ENCODE peak calls at places on chromosome 16, in nine cellular contexts. J, N, W, Y, E, B, D, L and G are unnamed samples.

GRCh38 chr16:52383640-52384292 is 163.2 kb downstream of the TOX3 start:
- DNase-seq in J (no peak), N (no peak), W (no peak), Y (no peak), E (no peak), B (no peak), D (no peak), L (no peak), G (no peak)

GRCh38 chr16:29994613-29995329 is 646 bp downstream of the HIRIP3 start:
- DNase-seq in J (no peak), N (no peak), W (peak; percentile 78), Y (no peak), E (peak; percentile 82), B (peak; percentile 90), D (no peak), L (no peak), G (no peak)

GRCh38 chr16:63289834-63290460 is 1253.7 kb upstream of the CDH8 start:
- DNase-seq in J (peak; percentile 2), N (peak; percentile 46), W (peak; percentile 46), Y (peak; percentile 80), E (peak; percentile 60), B (peak; percentile 10), D (no peak), L (no peak), G (peak; percentile 25)

GRCh38 chr16:27427538-27427937 is 25.6 kb downstream of the IL21R start:
- DNase-seq in J (no peak), N (no peak), W (peak; percentile 19), Y (no peak), E (peak; percentile 5), B (no peak), D (peak; percentile 47), L (no peak), G (no peak)

GRCh38 chr16:5761592-5761991 is 664.0 kb upstream of the EEF2KMT start:
- DNase-seq in J (no peak), N (no peak), W (no peak), Y (no peak), E (no peak), B (no peak), D (no peak), L (no peak), G (no peak)

GRCh38 chr16:49273771-49274170 is 7.9 kb downstream of the CBLN1 start:
- DNase-seq in J (no peak), N (no peak), W (no peak), Y (no peak), E (no peak), B (no peak), D (no peak), L (no peak), G (no peak)

GRCh38 chr16:15765880-15766279 is 90.9 kb downstream of the MYH11 start:
- DNase-seq in J (no peak), N (peak; percentile 36), W (no peak), Y (peak; percentile 80), E (no peak), B (peak; percentile 45), D (no peak), L (peak; percentile 28), G (peak; percentile 57)

GRCh38 chr16:35744716-35745115 is 2285.3 kb downstream of the TP53TG3F start:
- DNase-seq in J (no peak), N (no peak), W (no peak), Y (no peak), E (no peak), B (no peak), D (peak; percentile 40), L (no peak), G (no peak)

GRCh38 chr16:2238396-2239230 is 2.4 kb downstream of the DNASE1L2 start:
- DNase-seq in J (no peak), N (no peak), W (no peak), Y (peak; percentile 45), E (no peak), B (no peak), D (no peak), L (no peak), G (no peak)

GRCh38 chr16:2237552-2238395 is 1.5 kb downstream of the DNASE1L2 start:
- DNase-seq in J (no peak), N (no peak), W (no peak), Y (peak; percentile 68), E (peak; percentile 67), B (no peak), D (no peak), L (no peak), G (no peak)

GRCh38 chr16:2235695-2236361 is 416 bp upstream of the DNASE1L2 start:
- DNase-seq in J (no peak), N (no peak), W (no peak), Y (no peak), E (no peak), B (no peak), D (no peak), L (no peak), G (no peak)

GRCh38 chr16:2236362-2237075 is at the start of gene DNASE1L2:
- DNase-seq in J (no peak), N (no peak), W (peak; percentile 47), Y (peak; percentile 68), E (peak; percentile 70), B (no peak), D (no peak), L (no peak), G (peak; percentile 50)

DNA sequence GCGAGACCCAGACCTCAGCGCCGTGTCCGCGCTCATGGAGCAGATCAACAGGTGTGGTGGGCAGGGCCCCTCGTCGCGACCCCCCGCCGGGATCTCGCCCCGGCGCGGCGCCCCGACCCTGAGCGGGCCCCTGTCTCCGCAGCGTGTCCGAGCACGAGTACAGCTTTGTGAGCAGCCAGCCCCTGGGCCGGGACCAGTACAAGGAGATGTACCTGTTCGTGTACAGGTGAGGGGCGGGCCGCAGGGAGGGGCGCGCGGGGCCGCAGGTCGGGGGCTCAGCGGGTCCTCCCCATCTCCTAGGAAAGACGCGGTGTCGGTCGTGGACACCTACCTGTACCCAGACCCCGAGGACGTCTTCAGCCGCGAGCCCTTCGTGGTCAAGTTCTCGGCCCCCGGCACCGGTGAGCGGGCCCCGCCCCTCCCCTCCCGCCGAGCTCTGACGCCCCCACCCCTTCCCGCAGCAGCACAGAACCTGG is 870 bp downstream of the DNASE1L2 start:
- DNase-seq in J (no peak), N (no peak), W (no peak), Y (no peak), E (peak; percentile 66), B (no peak), D (no peak), L (no peak), G (no peak)
- TF ChIP-seq POLR2AphosphoS5 in J (no peak), N (no peak), W (no peak), Y (no peak), E (no peak), B (no peak), D (no peak), L (no peak), G (no peak)

DNA sequence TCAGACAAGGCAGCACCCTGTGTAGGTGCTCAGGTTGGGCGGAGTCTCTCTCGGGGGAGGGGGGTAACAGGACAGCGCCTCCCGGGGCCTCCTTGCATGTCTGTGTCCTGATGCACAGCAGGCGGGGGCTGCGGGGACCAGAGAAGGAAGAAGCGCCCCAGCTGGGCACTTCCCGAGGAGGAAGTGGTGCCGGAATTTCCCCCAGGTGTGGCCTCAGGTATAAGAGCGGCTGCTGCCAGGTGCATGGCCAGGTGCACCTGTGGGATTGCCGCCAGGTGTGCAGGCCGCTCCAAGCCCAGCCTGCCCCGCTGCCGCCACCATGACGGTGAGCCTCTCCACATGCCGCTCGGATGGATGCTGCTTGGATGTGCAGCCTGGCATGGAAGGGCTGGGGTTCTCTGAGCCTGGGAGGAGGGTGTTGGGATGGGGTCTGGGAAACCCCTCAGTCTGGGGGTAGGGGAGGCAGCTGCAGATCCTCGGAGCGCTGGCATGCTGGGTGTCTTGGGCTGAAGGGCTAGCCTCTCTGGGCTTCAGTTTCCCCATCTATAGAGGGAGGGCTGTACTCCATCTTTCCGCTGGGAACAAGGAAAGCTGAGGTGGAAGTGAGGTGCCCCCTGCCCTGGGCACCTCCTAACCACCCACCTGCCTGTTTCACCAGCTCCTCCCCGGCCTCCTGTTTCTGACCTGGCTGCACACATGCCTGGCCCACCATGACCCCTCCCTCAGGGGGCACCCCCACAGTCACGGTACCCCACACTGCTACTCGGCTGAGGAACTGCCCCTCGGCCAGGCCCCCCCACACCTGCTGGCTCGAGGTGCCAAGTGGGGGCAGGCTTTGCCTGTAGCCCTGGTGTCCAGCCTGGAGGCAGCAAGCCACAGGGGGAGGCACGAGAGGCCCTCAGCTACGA is at the start of gene IL17C:
- DNase-seq in J (no peak), N (no peak), W (peak; percentile 83), Y (peak; percentile 80), E (no peak), B (peak; percentile 52), D (no peak), L (no peak), G (no peak)
- TF ChIP-seq POLR2AphosphoS5 in J (no peak), N (no peak), W (peak; percentile 28), Y (peak; percentile 42), E (no peak), B (no peak), D (no peak), L (no peak), G (no peak)

GRCh38 chr16:88706965-88707871 is 915 bp downstream of the CTU2 start:
- DNase-seq in J (no peak), N (no peak), W (no peak), Y (no peak), E (no peak), B (no peak), D (no peak), L (no peak), G (no peak)

GRCh38 chr16:88703486-88704309 is 2.5 kb downstream of the RNF166 start:
- DNase-seq in J (no peak), N (no peak), W (peak; percentile 43), Y (no peak), E (no peak), B (no peak), D (no peak), L (no peak), G (no peak)

GRCh38 chr16:88705746-88706287 is 391 bp downstream of the RNF166 start:
- DNase-seq in J (no peak), N (no peak), W (no peak), Y (no peak), E (no peak), B (no peak), D (no peak), L (no peak), G (no peak)

GRCh38 chr16:88705076-88705684 is 1.0 kb downstream of the RNF166 start:
- DNase-seq in J (no peak), N (no peak), W (no peak), Y (no peak), E (no peak), B (no peak), D (no peak), L (no peak), G (no peak)

DNA sequence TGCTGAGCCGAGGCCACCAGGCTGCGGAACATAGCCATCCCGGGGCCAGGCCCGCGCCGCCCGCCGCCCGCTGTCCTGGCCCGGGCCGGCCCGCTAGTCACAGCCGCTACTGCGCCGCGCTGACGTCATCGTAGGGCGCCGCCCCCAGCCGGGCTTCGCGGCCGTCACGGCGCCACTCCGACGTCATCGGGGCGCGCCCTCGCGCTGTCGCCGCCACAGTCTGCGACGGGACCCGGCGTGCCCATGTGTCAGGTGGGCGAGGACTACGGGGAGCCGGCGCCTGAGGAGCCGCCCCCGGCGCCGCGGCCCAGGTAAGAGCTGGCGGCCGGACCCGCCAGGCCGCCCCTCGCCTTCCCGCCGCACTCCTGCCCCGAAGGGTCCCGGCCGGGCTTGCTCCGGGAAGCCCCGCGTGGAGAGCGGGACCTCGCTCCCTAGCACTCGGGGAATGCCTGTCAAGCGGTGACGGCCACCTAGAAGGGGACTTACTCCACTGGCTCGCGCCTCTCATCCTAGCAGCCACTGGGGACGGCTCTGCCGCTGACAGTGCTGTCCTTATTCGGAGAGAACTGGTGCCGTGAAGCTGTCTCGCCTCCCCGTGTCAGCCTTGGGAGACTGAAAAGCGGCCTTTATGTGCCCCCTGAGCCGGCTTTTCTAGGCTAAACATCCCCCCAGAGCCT is at the start of the genes CTU2 and RNF166:
- DNase-seq in J (no peak), N (no peak), W (peak; percentile 94), Y (peak; percentile 92), E (peak; percentile 95), B (peak; percentile 97), D (no peak), L (peak; percentile 86), G (peak; percentile 100)
- TF ChIP-seq POLR2AphosphoS5 in J (peak; percentile 63), N (peak; percentile 44), W (peak; percentile 90), Y (peak; percentile 64), E (peak; percentile 73), B (peak; percentile 82), D (no peak), L (peak; percentile 87), G (no peak)

GRCh38 chr16:17416461-17417221 is 54.1 kb downstream of the XYLT1 start:
- DNase-seq in J (no peak), N (no peak), W (no peak), Y (peak; percentile 78), E (no peak), B (no peak), D (no peak), L (no peak), G (peak; percentile 71)
- TF ChIP-seq POLR2AphosphoS5 in J (no peak), N (no peak), W (no peak), Y (no peak), E (no peak), B (no peak), D (no peak), L (no peak), G (peak; percentile 60)